ENCODE peak calls at places on chromosomes 13 and 19, in five cellular contexts. One of them, this sample, is unnamed.

GRCh38 chr13:21326155-21327030 is 132.7 kb downstream of the ZDHHC20 start:
- DNase-seq in pancreas: peak
- DNase-seq in uterus: peak
- DNase-seq in fibroblast of mammary gland: peak
- DNase-seq in choroid plexus epithelial cell: peak
- DNase-seq in this sample: peak

GRCh38 chr13:28467886-28468519 is 26.9 kb downstream of the FLT1 start:
- DNase-seq in fibroblast of mammary gland: no peak
- DNase-seq in pancreas: no peak
- DNase-seq in choroid plexus epithelial cell: no peak
- DNase-seq in uterus: no peak
- DNase-seq in this sample: no peak

GRCh38 chr13:75196112-75196855 is 285.7 kb downstream of the TBC1D4 start:
- DNase-seq in choroid plexus epithelial cell: peak
- DNase-seq in pancreas: no peak
- DNase-seq in uterus: no peak
- DNase-seq in fibroblast of mammary gland: peak
- DNase-seq in this sample: peak

GRCh38 chr13:44198826-44199225 is 174.8 kb upstream of the SERP2 start:
- DNase-seq in pancreas: no peak
- DNase-seq in choroid plexus epithelial cell: peak
- DNase-seq in uterus: no peak
- DNase-seq in fibroblast of mammary gland: no peak
- DNase-seq in this sample: no peak

GRCh38 chr13:44063881-44064280 is 184.2 kb downstream of the LACC1 start:
- DNase-seq in pancreas: no peak
- DNase-seq in uterus: no peak
- DNase-seq in fibroblast of mammary gland: peak
- DNase-seq in choroid plexus epithelial cell: no peak
- DNase-seq in this sample: no peak

GRCh38 chr13:26679945-26680516 is 80.6 kb downstream of the GPR12 start:
- DNase-seq in fibroblast of mammary gland: peak
- DNase-seq in pancreas: no peak
- DNase-seq in uterus: no peak
- DNase-seq in choroid plexus epithelial cell: peak
- DNase-seq in this sample: no peak

GRCh38 chr13:33275916-33276315 is 9.6 kb downstream of the STARD13 start:
- DNase-seq in uterus: no peak
- DNase-seq in fibroblast of mammary gland: peak
- DNase-seq in choroid plexus epithelial cell: no peak
- DNase-seq in pancreas: no peak
- DNase-seq in this sample: no peak

GRCh38 chr13:102028846-102029245 is 373.0 kb downstream of the FGF14 start:
- DNase-seq in choroid plexus epithelial cell: no peak
- DNase-seq in pancreas: no peak
- DNase-seq in uterus: no peak
- DNase-seq in fibroblast of mammary gland: no peak
- DNase-seq in this sample: no peak

GRCh38 chr13:110561335-110562033 is at the start of gene RAB20:
- DNase-seq in pancreas: peak
- DNase-seq in fibroblast of mammary gland: peak
- DNase-seq in choroid plexus epithelial cell: peak
- DNase-seq in uterus: peak
- DNase-seq in this sample: peak

GRCh38 chr19:43504426-43505185 is at the start of gene PHLDB3:
- DNase-seq in pancreas: peak
- DNase-seq in fibroblast of mammary gland: no peak
- DNase-seq in choroid plexus epithelial cell: no peak
- DNase-seq in uterus: peak
- DNase-seq in this sample: no peak

GRCh38 chr13:41459754-41460111 is 2.4 kb downstream of the RGCC start:
- DNase-seq in choroid plexus epithelial cell: no peak
- DNase-seq in uterus: no peak
- DNase-seq in fibroblast of mammary gland: peak
- DNase-seq in pancreas: no peak
- DNase-seq in this sample: no peak

GRCh38 chr19:48608798-48609263 is 2.3 kb downstream of the SPACA4 start:
- DNase-seq in choroid plexus epithelial cell: peak
- DNase-seq in pancreas: no peak
- DNase-seq in uterus: no peak
- DNase-seq in fibroblast of mammary gland: peak
- DNase-seq in this sample: no peak

GRCh38 chr19:16168465-16169081 is 4.8 kb downstream of the CIB3 start:
- DNase-seq in pancreas: no peak
- DNase-seq in uterus: no peak
- DNase-seq in fibroblast of mammary gland: no peak
- DNase-seq in choroid plexus epithelial cell: peak
- DNase-seq in this sample: no peak

GRCh38 chr19:33947565-33947964 is 150.9 kb downstream of the KCTD15 start:
- DNase-seq in choroid plexus epithelial cell: peak
- DNase-seq in pancreas: no peak
- DNase-seq in fibroblast of mammary gland: no peak
- DNase-seq in uterus: no peak
- DNase-seq in this sample: no peak

GRCh38 chr19:35222373-35223005 is 6.0 kb downstream of the FAM187B start:
- DNase-seq in choroid plexus epithelial cell: no peak
- DNase-seq in uterus: no peak
- DNase-seq in pancreas: no peak
- DNase-seq in fibroblast of mammary gland: no peak
- DNase-seq in this sample: no peak

GRCh38 chr13:28171266-28171665 is 32.9 kb downstream of the PAN3 start:
- DNase-seq in choroid plexus epithelial cell: no peak
- DNase-seq in fibroblast of mammary gland: no peak
- DNase-seq in pancreas: no peak
- DNase-seq in uterus: no peak
- DNase-seq in this sample: no peak

GRCh38 chr13:81990652-81991051 is 1649.7 kb upstream of the SPRY2 start:
- DNase-seq in pancreas: no peak
- DNase-seq in fibroblast of mammary gland: no peak
- DNase-seq in choroid plexus epithelial cell: no peak
- DNase-seq in uterus: no peak
- DNase-seq in this sample: no peak

GRCh38 chr13:25171517-25172302 is at the start of gene AMER2:
- DNase-seq in choroid plexus epithelial cell: peak
- DNase-seq in uterus: no peak
- DNase-seq in pancreas: peak
- DNase-seq in fibroblast of mammary gland: peak
- DNase-seq in this sample: no peak

GRCh38 chr13:99288069-99288468 is 19.1 kb downstream of the GPR183 start:
- DNase-seq in pancreas: no peak
- DNase-seq in uterus: no peak
- DNase-seq in fibroblast of mammary gland: no peak
- DNase-seq in choroid plexus epithelial cell: no peak
- DNase-seq in this sample: no peak

GRCh38 chr13:95360464-95361097 is 59.3 kb upstream of the ABCC4 start:
- DNase-seq in fibroblast of mammary gland: peak
- DNase-seq in pancreas: no peak
- DNase-seq in choroid plexus epithelial cell: no peak
- DNase-seq in uterus: no peak
- DNase-seq in this sample: no peak

GRCh38 chr19:3732108-3732507 is 23.9 kb downstream of the TJP3 start:
- DNase-seq in choroid plexus epithelial cell: no peak
- DNase-seq in pancreas: no peak
- DNase-seq in uterus: no peak
- DNase-seq in fibroblast of mammary gland: no peak
- DNase-seq in this sample: no peak

GRCh38 chr13:75803982-75804381 is 167.9 kb downstream of the LMO7 start:
- DNase-seq in choroid plexus epithelial cell: no peak
- DNase-seq in pancreas: no peak
- DNase-seq in uterus: no peak
- DNase-seq in fibroblast of mammary gland: no peak
- DNase-seq in this sample: no peak

GRCh38 chr19:51020988-51021651 is 1.6 kb upstream of the KLK10 start:
- DNase-seq in pancreas: no peak
- DNase-seq in choroid plexus epithelial cell: peak
- DNase-seq in fibroblast of mammary gland: peak
- DNase-seq in uterus: no peak
- DNase-seq in this sample: no peak

GRCh38 chr19:4089946-4090345 is 23.2 kb upstream of the ZBTB7A start:
- DNase-seq in pancreas: no peak
- DNase-seq in fibroblast of mammary gland: no peak
- DNase-seq in uterus: no peak
- DNase-seq in choroid plexus epithelial cell: no peak
- DNase-seq in this sample: no peak

GRCh38 chr13:32225494-32225931 is 89.7 kb downstream of the ZAR1L start:
- DNase-seq in pancreas: no peak
- DNase-seq in uterus: no peak
- DNase-seq in choroid plexus epithelial cell: peak
- DNase-seq in fibroblast of mammary gland: peak
- DNase-seq in this sample: peak

GRCh38 chr19:15934332-15935078 is at the start of gene CYP4F11:
- DNase-seq in uterus: no peak
- DNase-seq in choroid plexus epithelial cell: no peak
- DNase-seq in fibroblast of mammary gland: no peak
- DNase-seq in pancreas: peak
- DNase-seq in this sample: no peak

GRCh38 chr19:15810335-15810734 is 5.1 kb downstream of the OR10H1 start:
- DNase-seq in fibroblast of mammary gland: peak
- DNase-seq in pancreas: no peak
- DNase-seq in choroid plexus epithelial cell: no peak
- DNase-seq in uterus: no peak
- DNase-seq in this sample: no peak

GRCh38 chr19:8655340-8655709 is 24.9 kb downstream of the NFILZ start:
- DNase-seq in choroid plexus epithelial cell: no peak
- DNase-seq in uterus: no peak
- DNase-seq in pancreas: no peak
- DNase-seq in fibroblast of mammary gland: no peak
- DNase-seq in this sample: no peak

GRCh38 chr13:113781571-113781970 is 22.5 kb downstream of the TMEM255B start:
- DNase-seq in pancreas: no peak
- DNase-seq in uterus: no peak
- DNase-seq in fibroblast of mammary gland: no peak
- DNase-seq in choroid plexus epithelial cell: no peak
- DNase-seq in this sample: no peak
- TF ChIP-seq CTCF in pancreas: no peak
- TF ChIP-seq CTCF in uterus: no peak
- TF ChIP-seq CTCF in fibroblast of mammary gland: peak
- TF ChIP-seq CTCF in choroid plexus epithelial cell: no peak
- TF ChIP-seq CTCF in this sample: peak

GRCh38 chr19:2261438-2262172 is 5.4 kb upstream of the JSRP1 start:
- DNase-seq in uterus: no peak
- DNase-seq in choroid plexus epithelial cell: peak
- DNase-seq in fibroblast of mammary gland: peak
- DNase-seq in pancreas: no peak
- DNase-seq in this sample: no peak
- TF ChIP-seq CTCF in uterus: no peak
- TF ChIP-seq CTCF in choroid plexus epithelial cell: peak
- TF ChIP-seq CTCF in fibroblast of mammary gland: peak
- TF ChIP-seq CTCF in pancreas: peak
- TF ChIP-seq CTCF in this sample: peak

DNA sequence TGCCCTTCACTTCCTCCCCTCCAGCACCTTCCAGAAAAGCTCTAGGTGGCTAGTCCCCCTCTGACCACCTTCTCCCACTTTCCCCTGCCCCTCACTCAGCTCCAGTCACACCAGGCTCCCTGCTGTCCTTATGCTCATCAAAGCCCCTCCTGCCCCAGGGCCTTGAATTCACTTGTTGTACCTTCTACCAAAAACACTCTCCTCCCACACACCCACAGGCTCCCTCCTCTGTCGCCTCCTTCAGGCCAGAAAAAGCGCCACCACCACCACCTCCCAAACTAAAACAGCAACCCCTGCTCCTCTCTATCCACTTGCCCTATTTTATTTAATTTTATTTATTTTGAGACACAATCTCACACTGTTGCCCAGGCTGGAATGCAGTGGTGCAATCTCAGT is 4.8 kb upstream of the CEACAM16 start:
- DNase-seq in fibroblast of mammary gland: no peak
- DNase-seq in pancreas: no peak
- DNase-seq in uterus: no peak
- DNase-seq in choroid plexus epithelial cell: no peak
- DNase-seq in this sample: no peak
- TF ChIP-seq CTCF in fibroblast of mammary gland: peak
- TF ChIP-seq CTCF in pancreas: no peak
- TF ChIP-seq CTCF in uterus: no peak
- TF ChIP-seq CTCF in choroid plexus epithelial cell: peak
- TF ChIP-seq CTCF in this sample: peak

GRCh38 chr19:44753932-44754742 is 5.6 kb downstream of the BCL3 start:
- DNase-seq in pancreas: peak
- DNase-seq in choroid plexus epithelial cell: peak
- DNase-seq in fibroblast of mammary gland: peak
- DNase-seq in uterus: peak
- DNase-seq in this sample: peak
- TF ChIP-seq CTCF in pancreas: no peak
- TF ChIP-seq CTCF in choroid plexus epithelial cell: no peak
- TF ChIP-seq CTCF in fibroblast of mammary gland: no peak
- TF ChIP-seq CTCF in uterus: no peak
- TF ChIP-seq CTCF in this sample: no peak

GRCh38 chr13:49678172-49678914 is 12.9 kb downstream of the EBPL start:
- DNase-seq in pancreas: no peak
- DNase-seq in uterus: no peak
- DNase-seq in choroid plexus epithelial cell: no peak
- DNase-seq in fibroblast of mammary gland: no peak
- DNase-seq in this sample: no peak

GRCh38 chr13:49681837-49682236 is 9.4 kb downstream of the EBPL start:
- DNase-seq in fibroblast of mammary gland: peak
- DNase-seq in uterus: no peak
- DNase-seq in pancreas: no peak
- DNase-seq in choroid plexus epithelial cell: peak
- DNase-seq in this sample: no peak

GRCh38 chr13:49676581-49677298 is 14.5 kb downstream of the EBPL start:
- DNase-seq in uterus: no peak
- DNase-seq in choroid plexus epithelial cell: no peak
- DNase-seq in fibroblast of mammary gland: no peak
- DNase-seq in pancreas: no peak
- DNase-seq in this sample: no peak

GRCh38 chr13:49683489-49683888 is 7.8 kb downstream of the EBPL start:
- DNase-seq in uterus: no peak
- DNase-seq in pancreas: no peak
- DNase-seq in choroid plexus epithelial cell: no peak
- DNase-seq in fibroblast of mammary gland: no peak
- DNase-seq in this sample: no peak

DNA sequence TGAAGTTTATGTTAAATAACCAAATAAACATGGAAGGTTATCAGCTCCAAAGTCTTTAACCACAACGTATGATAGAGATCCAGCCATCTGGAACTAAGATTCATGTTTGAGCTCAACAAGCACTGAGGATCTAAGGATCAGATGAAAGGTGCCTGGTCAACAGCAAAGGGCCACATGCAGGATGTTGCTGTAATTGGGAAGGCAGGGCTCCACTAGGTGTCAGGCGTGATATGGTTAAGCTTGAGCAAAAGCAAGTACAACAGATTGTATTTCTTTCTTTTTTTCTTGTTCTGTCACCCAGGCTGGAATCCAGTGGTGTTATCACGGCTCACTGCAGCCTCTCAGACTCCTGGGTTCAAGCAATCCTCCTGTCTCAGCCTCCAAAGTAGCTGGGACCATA is 12.0 kb downstream of the EBPL start:
- DNase-seq in pancreas: no peak
- DNase-seq in fibroblast of mammary gland: no peak
- DNase-seq in choroid plexus epithelial cell: peak
- DNase-seq in uterus: no peak
- DNase-seq in this sample: no peak
- TF ChIP-seq CTCF in pancreas: no peak
- TF ChIP-seq CTCF in fibroblast of mammary gland: peak
- TF ChIP-seq CTCF in choroid plexus epithelial cell: peak
- TF ChIP-seq CTCF in uterus: no peak
- TF ChIP-seq CTCF in this sample: peak